ENCODE peak calls at places on chromosome 12, in seven cellular contexts. A, Z, J, U, O, V and M are unnamed samples.

GRCh38 chr12:71085575-71085974 is 72.2 kb downstream of the TSPAN8 start:
- DNase-seq in U (no peak), V (no peak), J (no peak), A (peak; percentile 11), Z (no peak), O (no peak), M (no peak)

GRCh38 chr12:42873401-42873800 is 283.9 kb upstream of the PRICKLE1 start:
- DNase-seq in U (no peak), Z (no peak), A (peak; percentile 8), V (no peak), O (no peak), J (no peak), M (no peak)

GRCh38 chr12:89238593-89238992 is 113.7 kb downstream of the DUSP6 start:
- DNase-seq in O (no peak), Z (peak; percentile 22), V (no peak), U (no peak), J (no peak), A (no peak), M (no peak)

GRCh38 chr12:100043657-100044056 is 58.9 kb upstream of the ANKS1B start:
- DNase-seq in A (no peak), V (no peak), J (no peak), U (no peak), O (no peak), Z (no peak), M (no peak)

GRCh38 chr12:125512541-125513298 is 447.5 kb downstream of the AACS start:
- DNase-seq in O (no peak), A (no peak), U (no peak), V (no peak), J (no peak), Z (no peak), M (no peak)

GRCh38 chr12:116539361-116539771 is 19.8 kb upstream of the MAP1LC3B2 start:
- DNase-seq in O (no peak), Z (no peak), A (no peak), V (no peak), U (no peak), J (no peak), M (no peak)

GRCh38 chr12:14260011-14260993 is 105.2 kb upstream of the ATF7IP start:
- DNase-seq in O (peak; percentile 95), A (peak; percentile 98), Z (peak; percentile 91), J (peak; percentile 81), U (peak; percentile 93), V (peak; percentile 56), M (peak; percentile 94)

GRCh38 chr12:71152838-71153237 is 5.0 kb downstream of the TSPAN8 start:
- DNase-seq in Z (no peak), O (no peak), A (peak; percentile 48), J (no peak), V (no peak), U (no peak), M (no peak)

GRCh38 chr12:14997998-14998397 is 25.2 kb downstream of the PDE6H start:
- DNase-seq in Z (no peak), V (no peak), J (no peak), O (no peak), U (no peak), A (no peak), M (no peak)

GRCh38 chr12:56633465-56634241 is 3.5 kb upstream of the BAZ2A start:
- DNase-seq in J (no peak), V (no peak), Z (no peak), U (peak; percentile 12), A (no peak), O (no peak), M (no peak)
- H3K4me3 ChIP-seq in J (peak overlapping the region; percentile 81), V (peak overlapping the region; percentile 92), Z (peak overlapping the region; percentile 70), U (peak overlapping the region; percentile 88), A (peak overlapping the region; percentile 86), O (peak overlapping the region; percentile 92), M (peak overlapping the region; percentile 79)

GRCh38 chr12:128534906-128535305 is 267.9 kb downstream of the TMEM132C start:
- DNase-seq in U (no peak), A (no peak), V (no peak), Z (no peak), O (no peak), J (no peak), M (no peak)

DNA sequence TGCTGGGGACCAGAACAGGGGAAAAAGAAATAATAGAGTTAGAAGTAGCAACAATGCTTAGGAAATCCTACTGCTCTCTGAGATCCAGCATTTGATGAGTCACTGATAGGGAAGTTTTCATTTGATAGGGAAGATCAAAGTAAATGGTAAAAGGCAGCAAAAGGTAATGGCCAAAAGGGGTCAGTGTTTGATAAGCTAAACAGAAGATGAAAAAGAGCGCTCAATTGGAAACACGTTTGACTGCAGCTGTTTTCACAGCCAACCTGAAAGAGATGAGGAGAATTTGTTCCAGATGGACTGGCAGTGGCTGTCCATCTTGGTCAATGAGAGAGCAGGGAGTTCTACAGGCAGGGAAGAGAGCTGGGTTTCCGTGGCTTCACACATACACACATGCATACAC is 264.2 kb downstream of the TMEM132C start:
- DNase-seq in Z (no peak), A (no peak), V (no peak), J (no peak), U (peak; percentile 67), O (no peak), M (no peak)
- TF ChIP-seq CTCF in Z (no peak), A (no peak), V (no peak), J (no peak), U (peak; percentile 63), O (no peak), M (no peak)

GRCh38 chr12:82440885-82441284 is 82.6 kb downstream of the METTL25 start:
- DNase-seq in O (no peak), Z (no peak), J (no peak), U (no peak), V (no peak), A (no peak), M (no peak)

GRCh38 chr12:82436354-82436753 is 78.0 kb downstream of the METTL25 start:
- DNase-seq in O (no peak), J (no peak), V (no peak), U (no peak), Z (no peak), A (no peak), M (no peak)

GRCh38 chr12:82437744-82438143 is 79.4 kb downstream of the METTL25 start:
- DNase-seq in A (no peak), J (no peak), U (no peak), O (no peak), Z (no peak), V (no peak), M (no peak)

GRCh38 chr12:82434392-82434911 is 76.1 kb downstream of the METTL25 start:
- DNase-seq in A (no peak), J (no peak), O (no peak), V (no peak), Z (no peak), U (no peak), M (no peak)

GRCh38 chr12:82438356-82438755 is 80.0 kb downstream of the METTL25 start:
- DNase-seq in O (no peak), V (no peak), A (no peak), J (no peak), Z (no peak), U (no peak), M (no peak)
- H3K4me3 ChIP-seq in O (no peak overlapping the region), V (no peak overlapping the region), A (no peak overlapping the region), J (no peak overlapping the region), Z (no peak overlapping the region), U (no peak overlapping the region), M (no peak overlapping the region)

GRCh38 chr12:117671734-117672133 is 297.1 kb downstream of the KSR2 start:
- DNase-seq in J (no peak), V (peak; percentile 5), A (peak; percentile 0), U (peak; percentile 75), O (no peak), Z (no peak), M (no peak)
- TF ChIP-seq CTCF in J (no peak), V (peak; percentile 57), A (no peak), U (peak; percentile 82), O (peak; percentile 34), Z (no peak), M (peak; percentile 60)

GRCh38 chr12:132043770-132044467 is 94.2 kb downstream of the EP400 start:
- DNase-seq in U (no peak), O (no peak), J (no peak), A (no peak), Z (no peak), V (no peak), M (no peak)

GRCh38 chr12:132049442-132049841 is 94.7 kb downstream of the DDX51 start:
- DNase-seq in J (no peak), V (no peak), U (no peak), A (no peak), Z (no peak), O (no peak), M (no peak)

GRCh38 chr12:132044661-132045412 is 95.1 kb downstream of the EP400 start:
- DNase-seq in Z (no peak), J (no peak), U (no peak), O (no peak), A (no peak), V (no peak), M (no peak)

GRCh38 chr12:132045751-132046150 is 96.0 kb downstream of the EP400 start:
- DNase-seq in O (no peak), U (no peak), A (no peak), V (no peak), Z (no peak), J (no peak), M (no peak)

DNA sequence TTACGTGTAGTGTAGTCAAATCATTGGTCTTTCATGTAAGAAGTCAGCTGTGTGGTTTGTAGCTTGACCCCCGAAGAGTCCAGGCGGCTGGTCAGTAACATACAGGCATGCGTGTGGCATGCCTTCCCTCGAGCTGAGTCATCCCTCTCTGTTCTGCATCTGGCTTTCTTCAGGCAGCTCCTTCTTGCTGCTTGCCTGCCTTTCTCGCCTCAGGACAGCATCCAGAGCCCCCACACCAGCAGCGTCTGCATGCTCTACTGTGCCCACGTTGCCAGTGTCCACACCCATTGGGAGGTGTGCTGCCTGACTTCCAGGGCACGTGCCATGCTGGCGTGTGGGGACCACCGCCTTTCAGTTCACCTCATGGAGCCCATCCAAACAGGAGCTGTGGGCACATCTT is 96.8 kb downstream of the EP400 start:
- DNase-seq in U (no peak), V (no peak), A (peak; percentile 85), Z (no peak), J (peak; percentile 94), O (no peak), M (peak; percentile 97)
- H3K4me3 ChIP-seq in U (no peak overlapping the region), V (no peak overlapping the region), A (no peak overlapping the region), Z (no peak overlapping the region), J (no peak overlapping the region), O (no peak overlapping the region), M (no peak overlapping the region)